ENCODE peak calls at places on chromosomes 3 and 15, in ten cellular contexts. E, R, Q, S, W, K, T, Y, I and N are unnamed samples. For H3K4me1, the result is how much of the 10 kb centered on the place peaks cover.

GRCh38 chr15:44710236-44711088 is 661 bp downstream of the PATL2 start:
- DNase-seq in E (no peak), R (peak), Q (peak), S (peak), W (no peak), K (no peak), T (no peak), Y (peak), I (peak), N (no peak)

GRCh38 chr15:87591042-87591441 is 665.5 kb downstream of the NTRK3 start:
- DNase-seq in E (no peak), R (no peak), Q (no peak), S (no peak), W (no peak), K (no peak), T (no peak), Y (no peak), I (no peak), N (no peak)

GRCh38 chr15:85625431-85625830 is 169.3 kb downstream of the KLHL25 start:
- DNase-seq in E (no peak), R (no peak), Q (no peak), S (no peak), W (no peak), K (no peak), T (no peak), Y (no peak), I (no peak), N (no peak)

GRCh38 chr15:73957276-73957675 is 31.0 kb downstream of the LOXL1 start:
- DNase-seq in E (peak), R (no peak), Q (peak), S (no peak), W (no peak), K (no peak), T (no peak), Y (no peak), I (no peak), N (peak)

GRCh38 chr15:47987908-47988532 is 132.8 kb upstream of the SLC24A5 start:
- DNase-seq in E (no peak), R (no peak), Q (peak), S (no peak), W (no peak), K (no peak), T (peak), Y (peak), I (no peak), N (no peak)

GRCh38 chr3:84724877-84725276 is 233.9 kb upstream of the CADM2 start:
- DNase-seq in E (no peak), R (no peak), Q (peak), S (no peak), W (no peak), K (no peak), T (no peak), Y (no peak), I (no peak), N (no peak)

GRCh38 chr3:12992629-12993021 is 80.6 kb downstream of the IQSEC1 start:
- DNase-seq in E (no peak), R (no peak), Q (no peak), S (peak), W (no peak), K (no peak), T (no peak), Y (no peak), I (peak), N (peak)

GRCh38 chr15:38130739-38131498 is 121.7 kb upstream of the SPRED1 start:
- DNase-seq in E (peak), R (peak), Q (peak), S (peak), W (peak), K (peak), T (no peak), Y (peak), I (peak), N (peak)

GRCh38 chr3:115692887-115693524 is 69.7 kb downstream of the GAP43 start:
- DNase-seq in E (peak), R (peak), Q (peak), S (peak), W (peak), K (peak), T (peak), Y (peak), I (peak), N (peak)

GRCh38 chr15:60917469-60918130 is 311.5 kb downstream of the RORA start:
- DNase-seq in E (peak), R (peak), Q (peak), S (peak), W (peak), K (peak), T (no peak), Y (no peak), I (peak), N (no peak)

GRCh38 chr3:49333091-49333490 is 6.8 kb downstream of the USP4 start:
- DNase-seq in E (no peak), R (no peak), Q (no peak), S (no peak), W (peak), K (no peak), T (no peak), Y (no peak), I (no peak), N (peak)

GRCh38 chr3:5677560-5677959 is 490.1 kb downstream of the EDEM1 start:
- DNase-seq in E (no peak), R (no peak), Q (no peak), S (no peak), W (no peak), K (no peak), T (no peak), Y (no peak), I (no peak), N (no peak)

GRCh38 chr15:44713006-44713966 is 2.0 kb downstream of the B2M start:
- DNase-seq in E (no peak), R (no peak), Q (peak), S (no peak), W (no peak), K (no peak), T (no peak), Y (peak), I (no peak), N (no peak)

GRCh38 chr3:184712579-184713355 is 903 bp upstream of the MAGEF1 start:
- DNase-seq in E (no peak), R (no peak), Q (peak), S (no peak), W (peak), K (no peak), T (no peak), Y (no peak), I (no peak), N (no peak)

GRCh38 chr3:184711366-184712247 is at the start of gene MAGEF1:
- DNase-seq in E (peak), R (peak), Q (peak), S (peak), W (peak), K (peak), T (peak), Y (peak), I (peak), N (peak)

GRCh38 chr3:184712248-184712559 is 340 bp upstream of the MAGEF1 start:
- DNase-seq in E (no peak), R (no peak), Q (no peak), S (no peak), W (no peak), K (no peak), T (no peak), Y (no peak), I (no peak), N (no peak)

GRCh38 chr3:184713521-184713920 is 1.7 kb upstream of the MAGEF1 start:
- DNase-seq in E (no peak), R (no peak), Q (no peak), S (no peak), W (no peak), K (no peak), T (no peak), Y (no peak), I (no peak), N (no peak)

DNA sequence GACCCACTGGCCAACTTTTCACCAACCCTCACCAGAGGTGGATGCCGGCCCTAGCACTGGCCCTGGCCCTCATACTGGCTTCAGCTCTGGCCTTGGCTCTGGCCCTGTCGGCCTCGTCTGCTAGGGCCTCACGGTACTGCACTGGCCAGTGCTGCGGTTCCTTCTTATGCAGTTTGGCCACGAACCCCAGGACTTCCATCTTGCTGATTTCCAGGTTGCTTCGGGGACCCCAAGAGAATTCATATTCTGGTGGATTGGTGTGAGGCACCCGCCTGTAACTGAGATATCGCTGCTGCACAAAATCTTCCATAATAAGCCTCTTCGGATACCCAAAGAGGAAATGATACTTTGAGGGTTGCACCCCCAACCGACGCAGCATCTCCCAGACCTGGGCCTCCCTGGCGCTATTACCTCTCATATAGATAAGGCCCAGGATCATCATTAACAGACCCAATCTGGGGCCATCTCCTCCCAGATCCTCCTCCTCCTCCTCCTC is 946 bp downstream of the MAGEF1 start:
- DNase-seq in E (no peak), R (no peak), Q (peak), S (no peak), W (peak), K (no peak), T (no peak), Y (peak), I (peak), N (peak)
- H3K4me3 ChIP-seq in E (peak), R (peak), Q (peak), S (peak), W (peak), K (peak), T (peak), Y (peak), I (peak), N (peak)

GRCh38 chr15:90394074-90394473 is 6.0 kb downstream of the IQGAP1 start:
- DNase-seq in E (no peak), R (no peak), Q (no peak), S (no peak), W (no peak), K (no peak), T (no peak), Y (no peak), I (peak), N (no peak)
- H3K4me1 ChIP-seq in E (under half), R (half or more), Q (under half), S (under half), W (under half), K (under half), T (under half), Y (under half), I (half or more), N (under half)

DNA sequence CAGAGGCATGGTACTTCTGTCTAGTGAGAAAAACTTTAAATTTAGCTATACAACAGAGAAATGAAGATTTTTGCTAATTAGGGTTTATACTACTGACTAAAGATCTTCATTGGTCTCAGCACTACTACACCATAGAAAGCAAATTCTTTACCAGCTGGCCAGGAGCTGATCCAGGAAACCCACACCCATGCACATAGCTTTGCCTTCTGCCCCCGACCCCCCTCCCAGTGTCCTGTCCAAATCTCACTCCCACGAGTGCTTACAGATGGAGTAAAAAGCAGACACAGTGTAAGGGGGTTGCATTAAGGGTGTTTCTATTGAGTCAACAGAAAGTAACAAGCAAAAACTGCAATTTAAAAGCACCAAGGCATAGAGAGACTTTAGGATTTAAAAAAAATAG is 124.2 kb downstream of the CTNNB1 start:
- DNase-seq in E (no peak), R (no peak), Q (no peak), S (no peak), W (no peak), K (no peak), T (no peak), Y (no peak), I (no peak), N (no peak)
- H3K27ac ChIP-seq in E (no peak), R (no peak), Q (no peak), S (no peak), W (no peak), K (no peak), T (no peak), Y (no peak), I (no peak), N (no peak)

GRCh38 chr3:72383230-72383629 is 465.0 kb downstream of the SHQ1 start:
- DNase-seq in E (no peak), R (no peak), Q (no peak), S (no peak), W (no peak), K (no peak), T (no peak), Y (no peak), I (no peak), N (no peak)

GRCh38 chr3:72386322-72386721 is 461.9 kb downstream of the SHQ1 start:
- DNase-seq in E (no peak), R (no peak), Q (no peak), S (no peak), W (no peak), K (no peak), T (no peak), Y (no peak), I (no peak), N (no peak)

GRCh38 chr3:72383896-72384295 is 464.3 kb downstream of the SHQ1 start:
- DNase-seq in E (no peak), R (no peak), Q (no peak), S (no peak), W (no peak), K (no peak), T (no peak), Y (no peak), I (no peak), N (no peak)

GRCh38 chr3:72384602-72385001 is 463.6 kb downstream of the SHQ1 start:
- DNase-seq in E (no peak), R (no peak), Q (no peak), S (no peak), W (no peak), K (no peak), T (no peak), Y (no peak), I (no peak), N (no peak)

GRCh38 chr3:72385172-72385571 is 463.1 kb downstream of the SHQ1 start:
- DNase-seq in E (no peak), R (no peak), Q (no peak), S (no peak), W (no peak), K (no peak), T (no peak), Y (no peak), I (no peak), N (no peak)
- H3K4me3 ChIP-seq in E (no peak), R (no peak), Q (no peak), S (no peak), W (no peak), K (no peak), T (no peak), Y (no peak), I (no peak), N (no peak)

GRCh38 chr15:69643476-69643875 is 190.9 kb downstream of the RPLP1 start:
- DNase-seq in E (no peak), R (no peak), Q (no peak), S (peak), W (no peak), K (no peak), T (no peak), Y (no peak), I (no peak), N (no peak)
- H3K4me1 ChIP-seq in E (under half), R (under half), Q (under half), S (under half), W (under half), K (under half), T (under half), Y (under half), I (under half), N (under half)